ENCODE peak calls at places on chromosome 18, in six cellular contexts. C, A, T, H, Y and E are unnamed samples.

GRCh38 chr18:74420926-74421325 is 36.2 kb downstream of the DIPK1C start:
- DNase-seq in C (no peak), A (no peak), T (no peak), H (no peak), Y (no peak), E (no peak)

GRCh38 chr18:12686100-12686499 is 16.4 kb downstream of the CEP76 start:
- DNase-seq in C (no peak), A (no peak), T (peak; percentile 29), H (no peak), Y (peak; percentile 22), E (no peak)

GRCh38 chr18:11658989-11659388 is 30.1 kb upstream of the GNAL start:
- DNase-seq in C (no peak), A (no peak), T (no peak), H (no peak), Y (no peak), E (no peak)

GRCh38 chr18:14943967-14944636 is 196.1 kb downstream of the ANKRD30B start:
- DNase-seq in C (no peak), A (no peak), T (no peak), H (no peak), Y (no peak), E (no peak)

GRCh38 chr18:13279181-13280065 is 60.9 kb downstream of the LDLRAD4 start:
- DNase-seq in C (peak; percentile 26), A (no peak), T (no peak), H (no peak), Y (no peak), E (no peak)

GRCh38 chr18:7459851-7460774 is 107.0 kb upstream of the PTPRM start:
- DNase-seq in C (no peak), A (no peak), T (peak; percentile 5), H (no peak), Y (no peak), E (no peak)

GRCh38 chr18:5693637-5694175 is 149.9 kb upstream of the EPB41L3 start:
- DNase-seq in C (no peak), A (peak; percentile 2), T (peak; percentile 4), H (no peak), Y (no peak), E (no peak)

GRCh38 chr18:46152808-46153617 is 48.8 kb downstream of the HAUS1 start:
- DNase-seq in C (no peak), A (peak; percentile 27), T (no peak), H (peak; percentile 92), Y (no peak), E (no peak)

GRCh38 chr18:6807504-6808257 is 78.2 kb downstream of the ARHGAP28 start:
- DNase-seq in C (no peak), A (no peak), T (no peak), H (no peak), Y (no peak), E (peak; percentile 22)

GRCh38 chr18:9683418-9684396 is 24.4 kb upstream of the RAB31 start:
- DNase-seq in C (no peak), A (peak; percentile 63), T (peak; percentile 75), H (peak; percentile 51), Y (peak; percentile 50), E (no peak)

GRCh38 chr18:35076556-35076955 is 35.3 kb downstream of the MAPRE2 start:
- DNase-seq in C (no peak), A (peak; percentile 93), T (peak; percentile 93), H (no peak), Y (no peak), E (no peak)

GRCh38 chr18:59357928-59358327 is 1.1 kb downstream of the LMAN1 start:
- DNase-seq in C (no peak), A (peak; percentile 89), T (peak; percentile 92), H (no peak), Y (peak; percentile 4), E (no peak)

GRCh38 chr18:22171839-22172582 is 2.6 kb downstream of the GATA6 start:
- DNase-seq in C (no peak), A (no peak), T (no peak), H (no peak), Y (no peak), E (no peak)

GRCh38 chr18:32930695-32931301 is 158.0 kb upstream of the KLHL14 start:
- DNase-seq in C (no peak), A (peak; percentile 52), T (peak; percentile 63), H (peak; percentile 17), Y (peak; percentile 2), E (no peak)

GRCh38 chr18:79217979-79218604 is 148.9 kb downstream of the ATP9B start:
- DNase-seq in C (no peak), A (no peak), T (peak; percentile 3), H (peak; percentile 8), Y (no peak), E (no peak)

GRCh38 chr18:24934231-24934932 is 417.6 kb downstream of the ZNF521 start:
- DNase-seq in C (no peak), A (no peak), T (no peak), H (no peak), Y (no peak), E (no peak)

GRCh38 chr18:6374935-6375529 is 39.7 kb downstream of the L3MBTL4 start:
- DNase-seq in C (no peak), A (no peak), T (no peak), H (no peak), Y (no peak), E (no peak)

GRCh38 chr18:5620284-5620683 is 76.5 kb upstream of the EPB41L3 start:
- DNase-seq in C (no peak), A (peak; percentile 50), T (peak; percentile 62), H (no peak), Y (no peak), E (no peak)

GRCh38 chr18:57869228-57869627 is 66.1 kb upstream of the ATP8B1 start:
- DNase-seq in C (no peak), A (no peak), T (peak; percentile 15), H (no peak), Y (no peak), E (no peak)
- TF ChIP-seq EZH2 in C (no peak), A (no peak), T (no peak), H (no peak), Y (no peak), E (no peak)

DNA sequence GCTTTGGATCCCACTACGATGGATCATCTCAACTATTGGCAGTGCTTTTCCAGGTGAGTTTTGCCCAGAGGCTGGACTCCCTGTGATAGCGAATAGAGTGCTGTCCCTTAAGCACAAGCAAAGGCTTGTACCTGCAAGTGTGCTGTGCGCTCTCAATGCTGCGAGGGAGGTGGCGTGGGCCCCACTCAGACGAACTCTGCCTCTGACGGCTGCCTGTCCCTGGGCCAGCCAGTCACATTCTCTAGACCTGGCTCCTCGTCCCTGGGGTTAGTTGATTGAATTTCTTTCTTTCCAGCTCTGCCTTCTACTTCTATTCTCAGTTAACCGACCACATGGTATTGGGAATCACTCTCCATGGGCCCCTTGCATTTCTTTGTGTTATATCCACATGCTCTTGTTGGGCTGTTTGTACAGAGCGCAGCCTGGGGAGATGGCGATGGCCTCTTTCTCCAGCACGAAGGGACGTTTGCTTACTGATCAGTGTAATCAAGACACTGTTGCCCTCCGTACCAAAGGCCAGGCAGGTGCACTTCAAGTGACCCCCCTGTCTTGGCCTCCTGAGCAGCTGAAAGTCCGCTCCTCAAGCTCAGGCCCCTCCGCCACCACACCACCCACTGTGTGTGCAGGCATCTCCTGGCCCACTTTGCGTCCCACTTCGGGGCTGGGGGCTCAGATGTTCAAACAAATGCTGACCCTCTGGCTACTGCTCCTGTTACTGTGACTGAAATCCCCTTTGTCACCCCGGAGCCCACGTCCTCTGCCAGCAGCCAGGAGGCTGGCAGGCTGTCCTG is 151.3 kb downstream of the ZNF236 start:
- DNase-seq in C (no peak), A (no peak), T (no peak), H (no peak), Y (no peak), E (no peak)
- H3K9ac ChIP-seq in C (no peak overlapping the region), A (no peak overlapping the region), T (no peak overlapping the region), H (peak overlapping the region; percentile 35), Y (no peak overlapping the region), E (no peak overlapping the region)

DNA sequence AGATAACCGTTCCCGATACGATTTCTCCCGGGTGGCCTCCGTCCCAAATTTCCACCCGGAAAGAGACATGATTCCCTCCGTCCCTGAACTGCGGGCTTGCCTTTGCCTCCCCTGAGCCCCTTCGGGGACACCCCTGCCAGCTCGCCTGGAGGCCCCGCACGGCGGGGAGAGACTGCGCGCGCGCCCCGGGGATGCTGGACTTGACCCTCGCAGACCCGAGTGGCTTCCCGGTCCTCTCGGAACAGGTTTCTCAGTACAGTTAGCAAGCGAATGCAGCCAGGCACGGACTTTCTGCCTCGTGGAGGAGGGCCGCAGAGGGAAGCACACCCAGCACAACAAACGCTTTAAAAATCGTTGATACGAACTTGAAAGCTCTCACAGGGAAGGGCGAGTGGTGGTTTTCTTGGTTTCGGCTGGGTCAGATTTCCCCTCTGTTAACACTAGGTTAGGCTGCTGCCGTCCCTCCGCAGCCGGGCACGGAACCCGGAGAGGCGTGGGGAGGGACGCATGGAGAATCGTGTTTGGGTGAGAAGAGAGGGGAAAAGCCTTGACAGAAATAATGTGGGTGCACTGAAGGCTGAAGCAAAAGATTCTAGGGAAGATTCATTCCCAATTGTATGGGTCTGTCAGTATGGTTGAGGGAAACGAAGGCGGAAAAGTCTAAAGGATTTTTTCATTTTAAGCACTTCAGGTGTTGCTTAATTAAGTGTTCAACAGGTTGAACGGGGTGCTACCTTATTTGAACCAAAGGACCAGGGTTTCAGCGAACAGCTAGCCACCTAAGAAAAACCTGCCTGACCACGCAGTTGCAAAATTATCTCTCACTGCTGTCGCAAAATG is 916 bp downstream of the TNFRSF11A start:
- DNase-seq in C (no peak), A (peak; percentile 3), T (peak; percentile 25), H (no peak), Y (no peak), E (no peak)
- TF ChIP-seq EZH2 in C (no peak), A (peak; percentile 98), T (peak; percentile 94), H (no peak), Y (peak; percentile 84), E (no peak)

GRCh38 chr18:49460958-49461601 is 635 bp upstream of the DYM start:
- DNase-seq in C (no peak), A (peak; percentile 10), T (peak; percentile 13), H (no peak), Y (no peak), E (no peak)

GRCh38 chr18:49467019-49467563 is 6.6 kb upstream of the DYM start:
- DNase-seq in C (no peak), A (no peak), T (no peak), H (no peak), Y (no peak), E (no peak)

GRCh38 chr18:49461602-49461977 is 1.1 kb upstream of the DYM start:
- DNase-seq in C (no peak), A (no peak), T (no peak), H (no peak), Y (no peak), E (no peak)

GRCh38 chr18:49467599-49467998 is 7.2 kb upstream of the DYM start:
- DNase-seq in C (no peak), A (no peak), T (no peak), H (no peak), Y (no peak), E (no peak)

DNA sequence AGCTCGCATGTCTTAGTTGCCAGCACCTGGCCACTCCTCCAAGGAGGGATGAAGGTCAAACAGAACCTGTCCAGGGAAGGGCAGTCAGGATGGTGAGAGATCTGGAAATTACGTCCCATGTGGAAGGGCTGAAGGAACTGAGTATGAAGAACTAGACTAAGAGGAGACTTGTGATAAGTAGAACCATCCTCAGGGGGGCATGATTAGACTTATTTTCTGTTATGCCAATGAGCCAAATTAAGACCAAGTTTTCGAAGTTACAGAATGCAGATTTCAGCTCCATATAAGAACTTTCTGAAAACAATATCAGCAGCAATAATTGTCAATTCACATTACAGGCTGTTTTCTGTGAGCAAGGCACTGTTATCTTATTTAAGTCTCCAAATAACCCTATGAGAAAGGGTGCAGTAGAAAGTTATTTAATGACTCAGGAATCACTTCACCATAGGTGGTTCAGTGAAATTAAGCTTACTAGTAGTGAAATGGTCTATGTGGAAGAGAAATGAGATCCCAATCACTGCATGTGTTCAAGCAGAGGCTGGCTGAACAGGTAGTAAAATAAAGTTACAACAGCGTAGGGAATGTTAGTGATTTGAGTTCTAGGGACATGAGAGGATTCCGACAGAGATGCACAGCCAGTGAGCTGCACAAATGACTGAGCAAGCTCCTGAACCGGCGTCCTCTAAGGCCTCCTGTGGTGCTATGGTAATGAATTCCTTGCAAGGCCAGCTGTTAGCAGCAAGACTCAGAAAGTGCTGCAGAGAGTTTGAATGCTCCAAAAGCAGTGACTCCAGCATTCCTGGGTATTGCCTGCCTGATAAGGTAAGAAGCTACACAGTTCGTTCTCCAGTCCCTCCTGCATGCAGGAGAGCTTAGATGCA is 4.5 kb upstream of the DYM start:
- DNase-seq in C (no peak), A (no peak), T (peak; percentile 37), H (no peak), Y (no peak), E (peak; percentile 62)
- H3K9ac ChIP-seq in C (no peak overlapping the region), A (no peak overlapping the region), T (no peak overlapping the region), H (no peak overlapping the region), Y (no peak overlapping the region), E (no peak overlapping the region)